ENCODE peak calls at places on chromosomes 5 and 9, in four cellular contexts. Q is GM12878, K is SK-N-SH, N is HCT116. W is an unnamed sample.

GRCh38 chr9:126049088-126049487 is 277.5 kb upstream of the MVB12B start:
- DNase-seq in Q (no peak), K (no peak), N (no peak), W (no peak)

GRCh38 chr5:132451387-132451786 is 39.2 kb downstream of the IRF1 start:
- DNase-seq in Q (no peak), K (no peak), N (no peak), W (no peak)

GRCh38 chr5:1300581-1301083 is 5.8 kb upstream of the TERT start:
- DNase-seq in Q (no peak), K (no peak), N (no peak), W (no peak)

GRCh38 chr5:37725185-37725584 is 114.7 kb downstream of the GDNF start:
- DNase-seq in Q (no peak), K (no peak), N (no peak), W (no peak)

GRCh38 chr5:120684749-120685415 is 220.8 kb downstream of the PRR16 start:
- DNase-seq in Q (no peak), K (peak), N (no peak), W (no peak)

GRCh38 chr9:121305269-121305994 is 37.5 kb downstream of the GSN start:
- DNase-seq in Q (no peak), K (no peak), N (no peak), W (no peak)

GRCh38 chr9:113674436-113674835 is 201.7 kb upstream of the ZNF618 start:
- DNase-seq in Q (no peak), K (no peak), N (no peak), W (no peak)

GRCh38 chr5:17340816-17341215 is 123.4 kb downstream of the BASP1 start:
- DNase-seq in Q (no peak), K (no peak), N (no peak), W (peak)

GRCh38 chr5:86500947-86501346 is 116.8 kb upstream of the COX7C start:
- DNase-seq in Q (no peak), K (no peak), N (peak), W (no peak)

GRCh38 chr9:70195456-70195855 is 63.3 kb upstream of the SMC5 start:
- DNase-seq in Q (no peak), K (no peak), N (no peak), W (no peak)

GRCh38 chr5:122844916-122845252 is 529 bp upstream of the SNX24 start:
- DNase-seq in Q (no peak), K (no peak), N (no peak), W (no peak)

GRCh38 chr9:93612796-93613154 is 36.4 kb downstream of the PHF2 start:
- DNase-seq in Q (peak), K (no peak), N (no peak), W (no peak)

DNA sequence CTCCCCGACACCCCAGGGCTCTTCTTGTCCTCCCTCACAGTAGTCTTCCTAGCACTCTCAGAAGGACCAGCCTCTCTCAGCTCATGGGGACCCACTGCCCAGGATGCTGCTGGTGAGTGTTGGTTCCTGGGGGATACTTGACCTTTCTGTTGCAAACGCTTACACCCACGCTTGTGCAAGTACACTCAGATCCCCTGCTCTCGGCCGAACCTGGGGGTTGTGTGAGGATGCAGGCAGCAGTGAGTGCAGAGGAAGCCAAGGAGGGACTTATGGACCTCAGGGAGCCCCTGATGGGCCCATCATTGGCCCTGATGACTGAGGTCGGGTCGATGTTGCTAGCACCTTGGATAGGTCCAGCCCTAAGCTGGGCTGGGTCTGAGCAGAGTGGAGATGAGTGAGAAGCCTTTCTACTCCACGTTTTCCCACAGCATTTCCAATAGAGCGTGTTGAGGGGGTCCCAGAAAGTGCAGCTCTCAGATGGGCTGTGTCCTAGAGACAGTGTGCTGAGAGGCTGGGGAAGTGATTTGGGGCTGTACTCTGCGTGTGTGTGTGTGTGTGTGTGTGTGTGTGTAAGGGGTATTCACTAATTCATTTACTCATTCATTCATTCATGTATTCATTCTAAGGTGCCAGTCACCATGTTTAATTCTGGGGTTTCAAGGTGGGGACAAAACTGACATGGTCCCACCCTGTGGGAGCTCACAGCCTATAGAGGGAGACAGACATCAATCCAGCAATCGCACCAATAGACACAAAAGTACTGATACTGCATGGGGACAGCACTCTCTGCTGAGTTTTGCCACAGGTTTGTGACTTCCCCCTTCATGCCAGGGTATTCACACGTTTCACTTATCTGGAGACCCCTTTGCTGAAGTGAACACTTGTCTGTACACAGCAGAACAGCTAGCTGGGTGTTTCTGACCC is 25.2 kb upstream of the PITX1 start:
- DNase-seq in Q (no peak), K (no peak), N (no peak), W (no peak)
- TF ChIP-seq REST in Q (no peak), K (peak), N (no peak), W (no peak)

GRCh38 chr5:102858808-102859207 is 103.7 kb downstream of the PAM start:
- DNase-seq in Q (no peak), K (no peak), N (no peak), W (no peak)

GRCh38 chr5:102857090-102857818 is 102.1 kb downstream of the PAM start:
- DNase-seq in Q (no peak), K (no peak), N (no peak), W (no peak)

GRCh38 chr5:102855684-102856373 is 100.7 kb downstream of the PAM start:
- DNase-seq in Q (no peak), K (no peak), N (no peak), W (no peak)

GRCh38 chr5:102858221-102858620 is 103.1 kb downstream of the PAM start:
- DNase-seq in Q (no peak), K (no peak), N (no peak), W (no peak)

GRCh38 chr5:102856374-102856748 is 101.3 kb downstream of the PAM start:
- DNase-seq in Q (no peak), K (no peak), N (no peak), W (no peak)
- H3K27ac ChIP-seq in Q (no peak), K (peak), N (peak), W (no peak)

DNA sequence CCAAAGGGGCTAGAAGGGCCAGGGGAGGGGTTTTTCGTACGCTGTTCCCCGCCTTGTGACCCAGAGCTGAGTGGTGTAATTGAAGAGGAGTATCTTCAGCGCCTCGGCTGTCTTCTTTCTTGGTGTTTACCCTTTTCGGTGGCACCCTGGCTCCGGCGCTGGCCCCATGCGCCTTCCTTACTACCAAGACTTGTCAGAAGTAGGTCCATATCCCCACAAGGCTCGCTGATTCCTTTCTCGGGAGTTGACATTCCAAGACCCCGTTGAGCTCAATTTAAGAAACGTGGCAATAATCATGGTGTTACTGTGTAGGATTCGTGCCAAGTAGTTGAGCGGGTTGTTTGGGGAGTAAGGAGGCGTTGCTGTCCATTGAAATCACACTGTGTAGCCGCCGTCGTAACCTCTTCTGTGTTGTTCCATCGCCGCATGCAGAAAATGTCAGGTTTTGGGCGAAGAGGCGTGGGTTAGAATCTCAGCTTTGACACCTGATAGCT is 802 bp downstream of the NDUFAF2 start:
- DNase-seq in Q (peak), K (peak), N (no peak), W (peak)
- TF ChIP-seq REST in Q (no peak), K (no peak), N (no peak), W (no peak)

GRCh38 chr9:133582501-133583045 is 26.6 kb downstream of the FAM163B start:
- DNase-seq in Q (no peak), K (no peak), N (no peak), W (no peak)
- H3K27ac ChIP-seq in Q (no peak), K (peak), N (no peak), W (no peak)

GRCh38 chr5:51961154-51961562 is 577.9 kb downstream of the ISL1 start:
- DNase-seq in Q (no peak), K (peak), N (no peak), W (no peak)

GRCh38 chr5:51960617-51961115 is 577.4 kb downstream of the ISL1 start:
- DNase-seq in Q (no peak), K (peak), N (peak), W (no peak)

GRCh38 chr5:51958473-51958872 is 575.2 kb downstream of the ISL1 start:
- DNase-seq in Q (no peak), K (no peak), N (no peak), W (no peak)
- TF ChIP-seq REST in Q (no peak), K (no peak), N (no peak), W (no peak)

W was measured in A549.